ENCODE peak calls at places on chromosomes 1 and 21, in four cellular contexts. One of them, this sample, is unnamed.

GRCh38 chr1:112557385-112557784 is 48.6 kb downstream of the WNT2B start:
- DNase-seq in K562: no peak
- DNase-seq in WTC11: no peak
- DNase-seq in HepG2: no peak
- DNase-seq in this sample: no peak

GRCh38 chr21:42537106-42537742 is 23.6 kb downstream of the SLC37A1 start:
- DNase-seq in WTC11: peak
- DNase-seq in K562: peak
- DNase-seq in HepG2: no peak
- DNase-seq in this sample: no peak

GRCh38 chr1:154326546-154327465 is 1.5 kb downstream of the ATP8B2 start:
- DNase-seq in K562: no peak
- DNase-seq in HepG2: no peak
- DNase-seq in WTC11: no peak
- DNase-seq in this sample: peak

GRCh38 chr1:21261551-21262281 is 28.5 kb downstream of the ECE1 start:
- DNase-seq in WTC11: no peak
- DNase-seq in HepG2: no peak
- DNase-seq in K562: peak
- DNase-seq in this sample: peak

GRCh38 chr1:69940816-69941215 is 264.6 kb downstream of the LRRC40 start:
- DNase-seq in WTC11: no peak
- DNase-seq in K562: no peak
- DNase-seq in HepG2: no peak
- DNase-seq in this sample: no peak

GRCh38 chr1:166544036-166544435 is 295.2 kb upstream of the POGK start:
- DNase-seq in K562: peak
- DNase-seq in WTC11: no peak
- DNase-seq in HepG2: no peak
- DNase-seq in this sample: no peak

GRCh38 chr1:18217398-18218043 is 109.9 kb downstream of the IGSF21 start:
- DNase-seq in WTC11: peak
- DNase-seq in K562: peak
- DNase-seq in HepG2: peak
- DNase-seq in this sample: peak

GRCh38 chr1:89706700-89707012 is 73.7 kb downstream of the LRRC8C start:
- DNase-seq in HepG2: no peak
- DNase-seq in K562: no peak
- DNase-seq in WTC11: no peak
- DNase-seq in this sample: no peak

GRCh38 chr1:220385158-220385557 is 112.9 kb upstream of the RAB3GAP2 start:
- DNase-seq in K562: no peak
- DNase-seq in WTC11: no peak
- DNase-seq in HepG2: peak
- DNase-seq in this sample: no peak

GRCh38 chr1:37038703-37039093 is 4.4 kb upstream of the GRIK3 start:
- DNase-seq in WTC11: no peak
- DNase-seq in K562: no peak
- DNase-seq in HepG2: no peak
- DNase-seq in this sample: no peak

GRCh38 chr1:1672181-1672965 is 13.6 kb upstream of the CDK11B start:
- DNase-seq in K562: no peak
- DNase-seq in WTC11: no peak
- DNase-seq in HepG2: no peak
- DNase-seq in this sample: no peak

GRCh38 chr1:1670866-1671265 is 12.1 kb upstream of the CDK11B start:
- DNase-seq in HepG2: no peak
- DNase-seq in WTC11: no peak
- DNase-seq in K562: no peak
- DNase-seq in this sample: no peak

GRCh38 chr1:1669468-1670440 is 10.9 kb upstream of the CDK11B start:
- DNase-seq in K562: no peak
- DNase-seq in WTC11: no peak
- DNase-seq in HepG2: no peak
- DNase-seq in this sample: no peak

GRCh38 chr1:1666526-1666925 is 7.7 kb upstream of the CDK11B start:
- DNase-seq in K562: no peak
- DNase-seq in HepG2: no peak
- DNase-seq in WTC11: no peak
- DNase-seq in this sample: no peak

GRCh38 chr1:1671365-1672119 is 12.7 kb upstream of the CDK11B start:
- DNase-seq in HepG2: no peak
- DNase-seq in K562: no peak
- DNase-seq in WTC11: no peak
- DNase-seq in this sample: no peak
- TF ChIP-seq NR3C1 in HepG2: no peak
- TF ChIP-seq NR3C1 in K562: no peak
- TF ChIP-seq NR3C1 in WTC11: no peak
- TF ChIP-seq NR3C1 in this sample: no peak

GRCh38 chr1:152179566-152179965 is 20.5 kb upstream of the RPTN start:
- DNase-seq in K562: no peak
- DNase-seq in WTC11: no peak
- DNase-seq in HepG2: no peak
- DNase-seq in this sample: no peak
- TF ChIP-seq NR3C1 in K562: no peak
- TF ChIP-seq NR3C1 in WTC11: no peak
- TF ChIP-seq NR3C1 in HepG2: no peak
- TF ChIP-seq NR3C1 in this sample: no peak

GRCh38 chr1:26696191-26696644 is 403 bp downstream of the ARID1A start:
- DNase-seq in K562: peak
- DNase-seq in WTC11: peak
- DNase-seq in HepG2: no peak
- DNase-seq in this sample: no peak

GRCh38 chr1:26697978-26698849 is 2.4 kb downstream of the ARID1A start:
- DNase-seq in K562: peak
- DNase-seq in WTC11: peak
- DNase-seq in HepG2: peak
- DNase-seq in this sample: peak

GRCh38 chr1:26697441-26697977 is 1.7 kb downstream of the ARID1A start:
- DNase-seq in K562: peak
- DNase-seq in WTC11: no peak
- DNase-seq in HepG2: no peak
- DNase-seq in this sample: no peak

GRCh38 chr1:26695417-26696190 is at the start of gene ARID1A:
- DNase-seq in HepG2: peak
- DNase-seq in WTC11: peak
- DNase-seq in K562: peak
- DNase-seq in this sample: peak

DNA sequence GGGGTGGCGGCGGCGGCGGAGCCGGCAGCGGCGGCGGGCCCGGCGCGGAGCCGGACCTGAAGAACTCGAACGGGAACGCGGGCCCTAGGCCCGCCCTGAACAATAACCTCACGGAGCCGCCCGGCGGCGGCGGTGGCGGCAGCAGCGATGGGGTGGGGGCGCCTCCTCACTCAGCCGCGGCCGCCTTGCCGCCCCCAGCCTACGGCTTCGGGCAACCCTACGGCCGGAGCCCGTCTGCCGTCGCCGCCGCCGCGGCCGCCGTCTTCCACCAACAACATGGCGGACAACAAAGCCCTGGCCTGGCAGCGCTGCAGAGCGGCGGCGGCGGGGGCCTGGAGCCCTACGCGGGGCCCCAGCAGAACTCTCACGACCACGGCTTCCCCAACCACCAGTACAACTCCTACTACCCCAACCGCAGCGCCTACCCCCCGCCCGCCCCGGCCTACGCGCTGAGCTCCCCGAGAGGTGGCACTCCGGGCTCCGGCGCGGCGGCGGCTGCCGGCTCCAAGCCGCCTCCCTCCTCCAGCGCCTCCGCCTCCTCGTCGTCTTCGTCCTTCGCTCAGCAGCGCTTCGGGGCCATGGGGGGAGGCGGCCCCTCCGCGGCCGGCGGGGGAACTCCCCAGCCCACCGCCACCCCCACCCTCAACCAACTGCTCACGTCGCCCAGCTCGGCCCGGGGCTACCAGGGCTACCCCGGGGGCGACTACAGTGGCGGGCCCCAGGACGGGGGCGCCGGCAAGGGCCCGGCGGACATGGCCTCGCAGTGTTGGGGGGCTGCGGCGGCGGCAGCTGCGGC is 1.0 kb downstream of the ARID1A start:
- DNase-seq in HepG2: no peak
- DNase-seq in K562: peak
- DNase-seq in WTC11: peak
- DNase-seq in this sample: no peak
- TF ChIP-seq NR3C1 in HepG2: no peak
- TF ChIP-seq NR3C1 in K562: no peak
- TF ChIP-seq NR3C1 in WTC11: no peak
- TF ChIP-seq NR3C1 in this sample: no peak

GRCh38 chr1:114431026-114431425 is 80.0 kb downstream of the TRIM33 start:
- DNase-seq in WTC11: no peak
- DNase-seq in HepG2: no peak
- DNase-seq in K562: no peak
- DNase-seq in this sample: no peak

GRCh38 chr1:114428083-114428754 is 82.8 kb downstream of the TRIM33 start:
- DNase-seq in HepG2: no peak
- DNase-seq in WTC11: no peak
- DNase-seq in K562: no peak
- DNase-seq in this sample: no peak

GRCh38 chr1:114423455-114423854 is 87.5 kb downstream of the TRIM33 start:
- DNase-seq in K562: no peak
- DNase-seq in HepG2: no peak
- DNase-seq in WTC11: no peak
- DNase-seq in this sample: no peak

DNA sequence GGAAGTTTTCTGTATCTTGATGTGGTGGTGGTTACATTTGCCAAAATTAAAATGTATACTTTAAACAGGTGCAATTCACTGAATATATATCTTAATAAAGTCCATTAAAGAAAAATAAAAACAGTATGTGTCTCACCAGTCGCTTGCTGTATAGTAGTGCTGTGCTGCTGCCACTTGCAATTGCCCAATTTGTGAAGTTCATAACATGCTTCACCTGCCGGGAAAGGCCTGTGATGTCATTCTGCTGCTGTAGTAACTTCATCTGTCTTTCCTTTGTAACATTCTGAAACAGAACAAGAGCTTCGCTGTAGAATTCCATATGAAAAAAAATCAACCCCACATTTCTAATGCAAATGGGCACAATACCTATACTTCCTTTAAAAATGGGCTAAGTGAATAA is 83.4 kb downstream of the TRIM33 start:
- DNase-seq in K562: no peak
- DNase-seq in WTC11: no peak
- DNase-seq in HepG2: no peak
- DNase-seq in this sample: no peak
- TF ChIP-seq NR3C1 in K562: no peak
- TF ChIP-seq NR3C1 in WTC11: no peak
- TF ChIP-seq NR3C1 in HepG2: no peak
- TF ChIP-seq NR3C1 in this sample: no peak

GRCh38 chr1:34683616-34684015 is 71.2 kb upstream of the GJB5 start:
- DNase-seq in K562: no peak
- DNase-seq in WTC11: no peak
- DNase-seq in HepG2: no peak
- DNase-seq in this sample: no peak

GRCh38 chr1:34682452-34683223 is 72.2 kb upstream of the GJB5 start:
- DNase-seq in HepG2: no peak
- DNase-seq in WTC11: no peak
- DNase-seq in K562: no peak
- DNase-seq in this sample: no peak

GRCh38 chr1:34686531-34686930 is 68.3 kb upstream of the GJB5 start:
- DNase-seq in HepG2: no peak
- DNase-seq in WTC11: no peak
- DNase-seq in K562: no peak
- DNase-seq in this sample: no peak

GRCh38 chr1:34685225-34685624 is 69.6 kb upstream of the GJB5 start:
- DNase-seq in K562: no peak
- DNase-seq in WTC11: no peak
- DNase-seq in HepG2: peak
- DNase-seq in this sample: no peak

DNA sequence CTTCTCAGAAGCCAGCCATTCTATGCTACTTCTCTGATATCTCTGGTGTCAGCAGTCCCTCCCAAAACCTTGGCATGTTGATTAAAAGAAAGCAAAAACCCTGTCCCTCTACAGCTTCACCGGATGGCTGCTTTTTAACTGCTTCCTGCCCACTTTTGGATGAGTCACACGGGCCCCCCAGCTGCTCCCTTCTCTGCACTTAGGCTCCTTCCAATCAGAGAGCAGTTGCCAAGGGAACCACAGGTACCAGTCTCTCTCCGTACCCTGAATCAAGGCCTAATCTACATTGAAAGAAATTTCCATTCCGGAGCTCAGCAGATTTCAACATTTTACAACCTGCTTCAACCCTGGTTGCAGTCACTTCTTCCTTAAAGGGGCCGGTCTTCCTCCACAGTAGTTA is 70.6 kb upstream of the GJB5 start:
- DNase-seq in K562: no peak
- DNase-seq in HepG2: no peak
- DNase-seq in WTC11: peak
- DNase-seq in this sample: no peak
- TF ChIP-seq NR3C1 in K562: no peak
- TF ChIP-seq NR3C1 in HepG2: no peak
- TF ChIP-seq NR3C1 in WTC11: no peak
- TF ChIP-seq NR3C1 in this sample: no peak

DNA sequence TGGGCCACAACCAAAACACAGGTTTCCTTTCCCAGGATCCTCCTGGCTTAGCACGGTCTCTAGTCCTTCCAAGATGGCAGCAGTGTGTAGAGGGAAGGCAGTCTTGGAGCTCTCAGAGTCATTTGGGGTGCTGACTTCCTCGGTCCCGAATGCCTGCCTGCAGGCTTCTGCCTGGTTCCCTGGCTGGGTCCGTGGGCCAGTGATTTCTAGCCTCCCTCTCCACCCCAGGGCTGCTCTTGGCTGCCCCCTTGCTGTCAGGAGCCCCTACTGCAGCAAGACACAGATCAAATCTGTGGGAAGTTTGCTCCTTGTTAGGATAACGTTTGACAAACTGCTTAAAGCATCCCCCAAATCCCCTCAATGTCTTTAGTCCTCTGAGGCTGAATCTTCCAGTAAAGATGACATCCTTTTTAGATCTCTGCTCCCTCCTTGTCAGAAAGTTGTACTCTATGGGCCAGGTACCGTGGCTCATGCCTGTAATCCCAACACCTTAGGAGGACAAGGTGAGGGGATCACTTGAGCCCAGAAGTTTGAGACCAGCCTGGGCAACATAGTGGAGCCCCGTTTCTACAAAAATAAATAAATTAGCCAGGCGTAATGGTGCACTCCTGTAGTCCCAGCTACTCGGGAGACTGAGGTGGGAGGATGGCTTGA is 272.5 kb downstream of the RRAGC start:
- DNase-seq in K562: peak
- DNase-seq in WTC11: peak
- DNase-seq in HepG2: peak
- DNase-seq in this sample: peak
- TF ChIP-seq NR3C1 in K562: no peak
- TF ChIP-seq NR3C1 in WTC11: no peak
- TF ChIP-seq NR3C1 in HepG2: no peak
- TF ChIP-seq NR3C1 in this sample: no peak

GRCh38 chr21:37368536-37369279 is 2.1 kb downstream of the DYRK1A start:
- DNase-seq in K562: no peak
- DNase-seq in WTC11: no peak
- DNase-seq in HepG2: no peak
- DNase-seq in this sample: no peak

GRCh38 chr21:37365657-37366487 is 701 bp upstream of the DYRK1A start:
- DNase-seq in HepG2: peak
- DNase-seq in K562: no peak
- DNase-seq in WTC11: peak
- DNase-seq in this sample: peak

GRCh38 chr21:37367758-37368535 is 1.4 kb downstream of the DYRK1A start:
- DNase-seq in K562: peak
- DNase-seq in WTC11: peak
- DNase-seq in HepG2: no peak
- DNase-seq in this sample: no peak

GRCh38 chr21:37366488-37367300 is at the start of gene DYRK1A:
- DNase-seq in HepG2: peak
- DNase-seq in WTC11: peak
- DNase-seq in K562: peak
- DNase-seq in this sample: peak

GRCh38 chr21:37367301-37367757 is 756 bp downstream of the DYRK1A start:
- DNase-seq in K562: no peak
- DNase-seq in WTC11: no peak
- DNase-seq in HepG2: no peak
- DNase-seq in this sample: no peak
- TF ChIP-seq NR3C1 in K562: no peak
- TF ChIP-seq NR3C1 in WTC11: no peak
- TF ChIP-seq NR3C1 in HepG2: no peak
- TF ChIP-seq NR3C1 in this sample: no peak